ENCODE peak calls at places on chromosomes 11 and 22, in ten cellular contexts. X, Z, P, J, M, R, Y, O, T and W are unnamed samples.

GRCh38 chr11:78295347-78295746 is 106.6 kb downstream of the USP35 start:
- DNase-seq in P (no peak), T (no peak), X (no peak), R (no peak), Y (no peak), J (no peak), M (no peak), O (no peak), Z (no peak), W (no peak)

GRCh38 chr22:46353483-46354105 is 18.1 kb downstream of the TRMU start:
- DNase-seq in Z (peak; percentile 49), X (no peak), J (no peak), O (no peak), M (no peak), R (no peak), P (no peak), Y (peak; percentile 62), T (no peak), W (no peak)

GRCh38 chr22:29040385-29041275 is 21.0 kb downstream of the C22orf31 start:
- DNase-seq in Z (peak; percentile 81), Y (no peak), M (peak; percentile 77), P (peak; percentile 93), T (peak; percentile 44), X (no peak), R (peak; percentile 65), O (peak; percentile 61), J (no peak), W (peak; percentile 83)

GRCh38 chr11:17683378-17684161 is 35.8 kb upstream of the MYOD1 start:
- DNase-seq in O (no peak), M (peak; percentile 58), Z (no peak), R (peak; percentile 42), X (no peak), J (peak; percentile 80), T (peak; percentile 58), P (peak; percentile 66), Y (no peak), W (no peak)

GRCh38 chr11:79762271-79762935 is 321.6 kb upstream of the TENM4 start:
- DNase-seq in M (peak; percentile 5), P (peak; percentile 3), O (no peak), Y (no peak), Z (no peak), R (peak; percentile 1), T (no peak), X (no peak), J (no peak), W (no peak)

GRCh38 chr11:70826541-70826943 is 425.8 kb downstream of the SHANK2 start:
- DNase-seq in M (no peak), J (no peak), O (no peak), P (no peak), R (no peak), T (no peak), X (peak; percentile 69), Y (no peak), Z (peak; percentile 31), W (no peak)

GRCh38 chr22:39243443-39244072 is 1.2 kb downstream of the PDGFB start:
- DNase-seq in X (peak; percentile 77), Y (peak; percentile 69), T (no peak), P (no peak), R (peak; percentile 75), Z (peak; percentile 69), O (no peak), M (peak; percentile 45), J (no peak), W (no peak)

GRCh38 chr11:116420770-116421528 is 351.8 kb downstream of the BUD13 start:
- DNase-seq in P (no peak), R (no peak), X (no peak), M (peak; percentile 16), Z (no peak), J (no peak), T (no peak), O (no peak), Y (no peak), W (no peak)

GRCh38 chr11:8260202-8260996 is 3.3 kb downstream of the LMO1 start:
- DNase-seq in T (no peak), J (no peak), X (no peak), R (no peak), Z (peak; percentile 3), O (no peak), Y (no peak), P (no peak), M (no peak), W (peak; percentile 7)

GRCh38 chr11:112082729-112083128 is 3.8 kb downstream of the TIMM8B start:
- DNase-seq in Y (no peak), O (no peak), X (no peak), T (peak; percentile 26), Z (no peak), R (no peak), J (no peak), M (no peak), P (peak; percentile 76), W (no peak)

GRCh38 chr11:63508009-63508408 is 2.1 kb downstream of the LGALS12 start:
- DNase-seq in O (no peak), X (no peak), Z (peak; percentile 79), J (peak; percentile 72), T (peak; percentile 41), P (no peak), R (peak; percentile 64), Y (no peak), M (peak; percentile 60), W (no peak)

GRCh38 chr11:29184939-29185890 is 831.6 kb downstream of the KCNA4 start:
- DNase-seq in R (no peak), O (no peak), J (no peak), Z (no peak), M (peak; percentile 16), P (peak; percentile 98), T (no peak), X (no peak), Y (no peak), W (no peak)

GRCh38 chr11:12827929-12828812 is 153.9 kb downstream of the TEAD1 start:
- DNase-seq in J (peak; percentile 57), Z (peak; percentile 68), O (no peak), R (peak; percentile 66), P (peak; percentile 79), X (no peak), Y (no peak), M (peak; percentile 59), T (no peak), W (no peak)

GRCh38 chr11:6205366-6205765 is at the start of gene C11orf42:
- DNase-seq in O (no peak), R (no peak), Y (no peak), J (no peak), M (no peak), P (no peak), Z (no peak), X (no peak), T (no peak), W (no peak)

GRCh38 chr11:46387456-46387855 is 4.1 kb downstream of the CHRM4 start:
- DNase-seq in M (no peak), Y (no peak), X (no peak), P (no peak), Z (no peak), T (no peak), J (no peak), R (no peak), O (no peak), W (no peak)
- H3K4me1 ChIP-seq in M (peaks cover 29% of the 10 kb centered on the region), Y (peaks cover 14% of the 10 kb centered on the region), X (peaks cover 23% of the 10 kb centered on the region), P (peaks cover 12% of the 10 kb centered on the region), Z (peaks cover 35% of the 10 kb centered on the region), T (peaks cover 20% of the 10 kb centered on the region), J (peaks cover 30% of the 10 kb centered on the region), R (peaks cover 58% of the 10 kb centered on the region), O (peaks cover 21% of the 10 kb centered on the region), W (no peaks in the 10 kb centered on the region)

GRCh38 chr11:68450711-68451110 is 9.8 kb upstream of the PPP6R3 start:
- DNase-seq in R (no peak), Y (no peak), Z (no peak), M (no peak), X (no peak), O (no peak), P (no peak), J (no peak), T (no peak), W (no peak)
- TF ChIP-seq POLR2A in R (no peak), Y (no peak), Z (no peak), M (no peak), X (no peak), O (no peak), P (no peak), J (no peak), T (no peak), W (no peak)

GRCh38 chr11:35009191-35009940 is 92.9 kb downstream of the PDHX start:
- DNase-seq in M (peak; percentile 92), J (no peak), R (peak; percentile 44), P (peak; percentile 74), Z (peak; percentile 74), Y (no peak), O (no peak), X (no peak), T (no peak), W (peak; percentile 49)
- H3K27ac ChIP-seq in M (peak overlapping the region; percentile 94), J (no peak overlapping the region), R (no peak overlapping the region), P (peak overlapping the region; percentile 27), Z (peak overlapping the region; percentile 88), Y (no peak overlapping the region), O (no peak overlapping the region), X (no peak overlapping the region), T (peak overlapping the region; percentile 55), W (peak overlapping the region; percentile 71)

GRCh38 chr11:66318576-66318970 is 1.7 kb upstream of the CD248 start:
- DNase-seq in T (no peak), M (no peak), P (no peak), Y (peak; percentile 33), X (no peak), O (peak; percentile 15), J (no peak), R (no peak), Z (no peak), W (peak; percentile 59)

GRCh38 chr11:66316849-66317251 is at the start of gene CD248:
- DNase-seq in O (peak; percentile 82), X (no peak), R (no peak), Y (peak; percentile 91), Z (no peak), T (no peak), J (no peak), M (no peak), P (peak; percentile 78), W (peak; percentile 79)

GRCh38 chr11:66315921-66316811 is 678 bp downstream of the CD248 start:
- DNase-seq in M (no peak), T (no peak), X (no peak), Y (peak; percentile 59), P (no peak), J (no peak), R (no peak), Z (no peak), O (peak; percentile 51), W (peak; percentile 38)

GRCh38 chr11:66317322-66317765 is 500 bp upstream of the CD248 start:
- DNase-seq in R (peak; percentile 18), P (peak; percentile 68), T (no peak), J (no peak), X (no peak), M (no peak), Z (no peak), O (peak; percentile 68), Y (peak; percentile 67), W (peak; percentile 59)

DNA sequence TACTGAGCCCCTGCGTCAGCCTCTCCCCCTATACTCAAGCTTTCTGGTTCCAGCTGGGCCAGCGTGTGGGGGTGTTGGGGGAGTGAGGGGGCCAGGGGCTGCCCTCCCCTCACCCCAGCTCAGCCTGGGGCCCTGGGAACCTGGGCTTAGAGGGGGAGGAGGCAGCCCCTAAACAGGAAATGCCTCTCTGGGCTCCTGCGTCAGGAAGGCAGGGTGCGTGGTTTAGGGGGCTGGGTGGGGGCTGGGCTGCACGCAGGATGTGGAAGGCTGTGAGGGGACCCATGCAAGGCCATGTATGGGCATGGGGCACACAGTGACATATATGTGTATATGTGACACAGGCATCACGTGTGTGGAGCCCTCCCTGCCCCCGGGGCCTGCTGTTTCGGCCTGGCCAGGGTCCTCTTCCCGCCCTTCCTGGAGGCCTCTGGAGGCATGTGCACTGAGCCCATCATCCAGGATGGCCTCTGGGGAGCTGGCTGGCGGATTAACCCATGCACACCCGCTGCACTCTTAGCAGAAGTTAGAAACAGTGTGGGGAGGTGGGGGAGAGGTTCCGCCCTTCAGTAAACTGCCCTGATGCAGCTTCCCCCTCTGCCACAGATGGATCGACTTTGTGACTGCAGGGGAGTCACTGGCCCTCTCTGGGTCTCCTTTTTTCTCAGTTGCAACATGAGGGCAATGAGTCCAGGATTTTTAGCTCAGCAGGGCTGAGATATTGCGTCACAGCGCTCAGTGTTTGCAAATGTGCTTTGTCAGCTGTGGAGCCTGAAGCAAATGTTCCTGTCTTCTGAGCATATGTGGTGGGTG is 1.1 kb upstream of the CD248 start:
- DNase-seq in P (peak; percentile 94), Z (peak; percentile 42), J (no peak), T (peak; percentile 49), Y (peak; percentile 72), M (no peak), O (peak; percentile 65), R (peak; percentile 70), X (no peak), W (peak; percentile 81)
- H3K4me1 ChIP-seq in P (peaks cover 32% of the 10 kb centered on the region), Z (peaks cover 10% of the 10 kb centered on the region), J (peaks cover 16% of the 10 kb centered on the region), T (peaks cover 11% of the 10 kb centered on the region), Y (peaks cover 29% of the 10 kb centered on the region), M (peaks cover 23% of the 10 kb centered on the region), O (peaks cover 33% of the 10 kb centered on the region), R (peaks cover 50% of the 10 kb centered on the region), X (peaks cover 28% of the 10 kb centered on the region), W (peaks cover 14% of the 10 kb centered on the region)